ENCODE peak calls at places on chromosomes 4 and X, in four cellular contexts. One of them, this sample, is unnamed.

GRCh38 chrX:47514553-47515235 is 31.7 kb upstream of the ZNF41 start:
- DNase-seq in mammary epithelial cell: peak; percentile 54
- DNase-seq in IMR-90: peak; percentile 46
- DNase-seq in K562: no peak
- DNase-seq in this sample: no peak

GRCh38 chr4:20615492-20616136 is 84.6 kb upstream of the PACRGL start:
- DNase-seq in mammary epithelial cell: peak; percentile 72
- DNase-seq in IMR-90: no peak
- DNase-seq in K562: no peak
- DNase-seq in this sample: no peak

GRCh38 chrX:55907968-55908607 is 190.5 kb downstream of the RRAGB start:
- DNase-seq in mammary epithelial cell: peak; percentile 33
- DNase-seq in K562: peak; percentile 25
- DNase-seq in IMR-90: no peak
- DNase-seq in this sample: peak; percentile 33

GRCh38 chrX:123626962-123627361 is 105.9 kb downstream of the THOC2 start:
- DNase-seq in mammary epithelial cell: peak; percentile 14
- DNase-seq in IMR-90: peak; percentile 68
- DNase-seq in K562: no peak
- DNase-seq in this sample: no peak

GRCh38 chr4:48269861-48270515 is 350 bp upstream of the TEC start:
- DNase-seq in IMR-90: peak; percentile 51
- DNase-seq in K562: peak; percentile 98
- DNase-seq in mammary epithelial cell: peak; percentile 85
- DNase-seq in this sample: peak; percentile 94

GRCh38 chr4:1205641-1206298 is 33.4 kb upstream of the SPON2 start:
- DNase-seq in IMR-90: no peak
- DNase-seq in mammary epithelial cell: no peak
- DNase-seq in K562: no peak
- DNase-seq in this sample: no peak

GRCh38 chrX:121642415-121642814 is 595.0 kb downstream of the GLUD2 start:
- DNase-seq in K562: no peak
- DNase-seq in mammary epithelial cell: peak; percentile 44
- DNase-seq in IMR-90: no peak
- DNase-seq in this sample: no peak

GRCh38 chr4:80305466-80305865 is 30.1 kb upstream of the CFAP299 start:
- DNase-seq in IMR-90: peak; percentile 80
- DNase-seq in K562: no peak
- DNase-seq in mammary epithelial cell: peak; percentile 51
- DNase-seq in this sample: no peak

GRCh38 chr4:139099366-139099982 is 77.5 kb downstream of the ELF2 start:
- DNase-seq in mammary epithelial cell: peak; percentile 70
- DNase-seq in K562: peak; percentile 72
- DNase-seq in IMR-90: peak; percentile 86
- DNase-seq in this sample: peak; percentile 43

GRCh38 chr4:56654238-56654632 is 26.9 kb downstream of the HOPX start:
- DNase-seq in K562: no peak
- DNase-seq in mammary epithelial cell: no peak
- DNase-seq in IMR-90: no peak
- DNase-seq in this sample: no peak

GRCh38 chr4:1812720-1813119 is 19.6 kb downstream of the FGFR3 start:
- DNase-seq in K562: no peak
- DNase-seq in mammary epithelial cell: no peak
- DNase-seq in IMR-90: no peak
- DNase-seq in this sample: no peak

GRCh38 chr4:90120037-90120436 is 7.2 kb upstream of the CCSER1 start:
- DNase-seq in K562: no peak
- DNase-seq in IMR-90: no peak
- DNase-seq in mammary epithelial cell: no peak
- DNase-seq in this sample: no peak

GRCh38 chr4:4480685-4481393 is 61.0 kb downstream of the STX18 start:
- DNase-seq in mammary epithelial cell: no peak
- DNase-seq in IMR-90: peak; percentile 41
- DNase-seq in K562: no peak
- DNase-seq in this sample: no peak

GRCh38 chrX:86102341-86102740 is 45.9 kb upstream of the DACH2 start:
- DNase-seq in K562: no peak
- DNase-seq in mammary epithelial cell: no peak
- DNase-seq in IMR-90: no peak
- DNase-seq in this sample: no peak

GRCh38 chr4:77104405-77105292 is 28.9 kb upstream of the CCNI start:
- DNase-seq in mammary epithelial cell: peak; percentile 73
- DNase-seq in K562: no peak
- DNase-seq in IMR-90: no peak
- DNase-seq in this sample: peak; percentile 64

GRCh38 chr4:23930750-23931488 is 41.1 kb upstream of the PPARGC1A start:
- DNase-seq in mammary epithelial cell: no peak
- DNase-seq in K562: no peak
- DNase-seq in IMR-90: no peak
- DNase-seq in this sample: peak; percentile 86

GRCh38 chr4:184453402-184454160 is 20.8 kb downstream of the IRF2 start:
- DNase-seq in IMR-90: peak; percentile 95
- DNase-seq in K562: no peak
- DNase-seq in mammary epithelial cell: peak; percentile 68
- DNase-seq in this sample: no peak

DNA sequence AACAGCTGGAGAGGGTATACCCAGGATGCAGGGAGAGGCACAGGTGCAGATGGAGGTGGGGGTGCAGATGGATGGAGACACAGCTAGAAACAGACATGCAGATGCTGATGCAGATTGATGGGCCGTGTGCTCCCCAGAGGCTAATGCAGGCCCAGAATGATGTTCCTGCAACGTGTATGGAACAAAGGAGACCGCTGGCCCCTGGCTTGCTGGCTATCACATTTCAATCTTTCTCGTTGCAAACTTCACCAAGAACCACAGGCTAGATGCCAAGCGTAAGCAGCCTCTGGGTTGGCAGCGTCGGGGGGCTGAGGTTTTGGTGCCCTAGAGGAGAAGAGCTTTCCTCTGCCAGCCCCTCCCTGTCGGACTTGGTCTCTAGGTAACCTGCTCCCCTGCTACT is 68.9 kb upstream of the PSAPL1 start:
- DNase-seq in mammary epithelial cell: no peak
- DNase-seq in K562: no peak
- DNase-seq in IMR-90: no peak
- DNase-seq in this sample: no peak
- H3K27ac ChIP-seq in mammary epithelial cell: no peak overlapping the region
- H3K27ac ChIP-seq in K562: no peak overlapping the region
- H3K27ac ChIP-seq in IMR-90: no peak overlapping the region
- H3K27ac ChIP-seq in this sample: no peak overlapping the region

GRCh38 chrX:45714864-45715263 is 514.2 kb upstream of the DIPK2B start:
- DNase-seq in K562: no peak
- DNase-seq in mammary epithelial cell: peak; percentile 64
- DNase-seq in IMR-90: peak; percentile 71
- DNase-seq in this sample: no peak
- H3K27ac ChIP-seq in K562: no peak overlapping the region
- H3K27ac ChIP-seq in mammary epithelial cell: no peak overlapping the region
- H3K27ac ChIP-seq in IMR-90: no peak overlapping the region
- H3K27ac ChIP-seq in this sample: no peak overlapping the region

GRCh38 chrX:119189586-119189985 is 46.5 kb upstream of the PGRMC1 start:
- DNase-seq in IMR-90: no peak
- DNase-seq in K562: no peak
- DNase-seq in mammary epithelial cell: no peak
- DNase-seq in this sample: peak; percentile 62
- H3K27ac ChIP-seq in IMR-90: no peak overlapping the region
- H3K27ac ChIP-seq in K562: no peak overlapping the region
- H3K27ac ChIP-seq in mammary epithelial cell: no peak overlapping the region
- H3K27ac ChIP-seq in this sample: peak overlapping the region; percentile 72

GRCh38 chrX:141214216-141214615 is 28.1 kb downstream of the SPANXC start:
- DNase-seq in mammary epithelial cell: no peak
- DNase-seq in K562: no peak
- DNase-seq in IMR-90: no peak
- DNase-seq in this sample: no peak
- H3K27ac ChIP-seq in mammary epithelial cell: no peak overlapping the region
- H3K27ac ChIP-seq in K562: no peak overlapping the region
- H3K27ac ChIP-seq in IMR-90: no peak overlapping the region
- H3K27ac ChIP-seq in this sample: no peak overlapping the region

This sample was measured in left ventricle myocardium inferior.